ENCODE peak calls at places on chromosomes 11 and 22, in six cellular contexts. One of them, this sample, is unnamed.

GRCh38 chr22:41935015-41935908 is 8.7 kb upstream of the TNFRSF13C start:
- DNase-seq in CD8-positive, alpha-beta memory T cell: no peak
- DNase-seq in ACHN: no peak
- DNase-seq in mucosa of descending colon: no peak
- DNase-seq in HFF-Myc: no peak
- DNase-seq in colonic mucosa: no peak
- DNase-seq in this sample: no peak

GRCh38 chr11:57458410-57459111 is 1.8 kb upstream of the RTN4RL2 start:
- DNase-seq in CD8-positive, alpha-beta memory T cell: peak; percentile 37
- DNase-seq in ACHN: peak; percentile 17
- DNase-seq in mucosa of descending colon: peak; percentile 74
- DNase-seq in HFF-Myc: no peak
- DNase-seq in colonic mucosa: peak; percentile 74
- DNase-seq in this sample: peak; percentile 73

GRCh38 chr11:117175781-117176180 is 2.8 kb upstream of the SIDT2 start:
- DNase-seq in CD8-positive, alpha-beta memory T cell: no peak
- DNase-seq in ACHN: no peak
- DNase-seq in mucosa of descending colon: no peak
- DNase-seq in HFF-Myc: no peak
- DNase-seq in colonic mucosa: no peak
- DNase-seq in this sample: no peak

GRCh38 chr11:130115218-130115617 is 44.4 kb upstream of the ST14 start:
- DNase-seq in CD8-positive, alpha-beta memory T cell: no peak
- DNase-seq in ACHN: no peak
- DNase-seq in mucosa of descending colon: no peak
- DNase-seq in HFF-Myc: no peak
- DNase-seq in colonic mucosa: no peak
- DNase-seq in this sample: no peak

GRCh38 chr22:48238018-48238915 is 1475.8 kb downstream of the TBC1D22A start:
- DNase-seq in CD8-positive, alpha-beta memory T cell: no peak
- DNase-seq in ACHN: no peak
- DNase-seq in mucosa of descending colon: no peak
- DNase-seq in HFF-Myc: no peak
- DNase-seq in colonic mucosa: no peak
- DNase-seq in this sample: no peak

GRCh38 chr22:39594411-39594810 is 23.9 kb downstream of the CACNA1I start:
- DNase-seq in CD8-positive, alpha-beta memory T cell: no peak
- DNase-seq in ACHN: no peak
- DNase-seq in mucosa of descending colon: no peak
- DNase-seq in HFF-Myc: no peak
- DNase-seq in colonic mucosa: no peak
- DNase-seq in this sample: no peak

GRCh38 chr11:34791725-34792124 is 124.5 kb downstream of the APIP start:
- DNase-seq in CD8-positive, alpha-beta memory T cell: no peak
- DNase-seq in ACHN: no peak
- DNase-seq in mucosa of descending colon: no peak
- DNase-seq in HFF-Myc: no peak
- DNase-seq in colonic mucosa: no peak
- DNase-seq in this sample: no peak

GRCh38 chr22:19818264-19819208 is 36.1 kb downstream of the GNB1L start:
- DNase-seq in CD8-positive, alpha-beta memory T cell: no peak
- DNase-seq in ACHN: no peak
- DNase-seq in mucosa of descending colon: no peak
- DNase-seq in HFF-Myc: no peak
- DNase-seq in colonic mucosa: no peak
- DNase-seq in this sample: no peak

GRCh38 chr11:69878927-69879733 is 59.9 kb upstream of the FGF3 start:
- DNase-seq in CD8-positive, alpha-beta memory T cell: no peak
- DNase-seq in ACHN: no peak
- DNase-seq in mucosa of descending colon: peak; percentile 12
- DNase-seq in HFF-Myc: no peak
- DNase-seq in colonic mucosa: no peak
- DNase-seq in this sample: no peak

GRCh38 chr11:68950268-68950667 is 30.5 kb downstream of the MRGPRD start:
- DNase-seq in CD8-positive, alpha-beta memory T cell: no peak
- DNase-seq in ACHN: peak; percentile 13
- DNase-seq in mucosa of descending colon: no peak
- DNase-seq in HFF-Myc: peak; percentile 16
- DNase-seq in colonic mucosa: no peak
- DNase-seq in this sample: peak; percentile 28

GRCh38 chr11:119376197-119376847 is 5.2 kb downstream of the USP2 start:
- DNase-seq in CD8-positive, alpha-beta memory T cell: no peak
- DNase-seq in ACHN: no peak
- DNase-seq in mucosa of descending colon: no peak
- DNase-seq in HFF-Myc: no peak
- DNase-seq in colonic mucosa: no peak
- DNase-seq in this sample: peak; percentile 61

GRCh38 chr11:71342951-71343827 is 90.8 kb upstream of the SHANK2 start:
- DNase-seq in CD8-positive, alpha-beta memory T cell: no peak
- DNase-seq in ACHN: peak; percentile 72
- DNase-seq in mucosa of descending colon: peak; percentile 58
- DNase-seq in HFF-Myc: no peak
- DNase-seq in colonic mucosa: peak; percentile 55
- DNase-seq in this sample: peak; percentile 23

GRCh38 chr22:37880668-37881440 is 25.2 kb upstream of the MICALL1 start:
- DNase-seq in CD8-positive, alpha-beta memory T cell: no peak
- DNase-seq in ACHN: no peak
- DNase-seq in mucosa of descending colon: no peak
- DNase-seq in HFF-Myc: no peak
- DNase-seq in colonic mucosa: no peak
- DNase-seq in this sample: no peak

GRCh38 chr11:60125962-60126585 is 37.6 kb downstream of the MS4A2 start:
- DNase-seq in CD8-positive, alpha-beta memory T cell: no peak
- DNase-seq in ACHN: no peak
- DNase-seq in mucosa of descending colon: no peak
- DNase-seq in HFF-Myc: no peak
- DNase-seq in colonic mucosa: no peak
- DNase-seq in this sample: no peak

GRCh38 chr22:26713823-26714449 is 56.5 kb downstream of the MIAT start:
- DNase-seq in CD8-positive, alpha-beta memory T cell: no peak
- DNase-seq in ACHN: no peak
- DNase-seq in mucosa of descending colon: no peak
- DNase-seq in HFF-Myc: no peak
- DNase-seq in colonic mucosa: no peak
- DNase-seq in this sample: no peak

GRCh38 chr11:16226245-16226644 is 130.1 kb downstream of the SOX6 start:
- DNase-seq in CD8-positive, alpha-beta memory T cell: no peak
- DNase-seq in ACHN: peak; percentile 27
- DNase-seq in mucosa of descending colon: peak; percentile 74
- DNase-seq in HFF-Myc: peak; percentile 2
- DNase-seq in colonic mucosa: peak; percentile 89
- DNase-seq in this sample: no peak

GRCh38 chr11:95132956-95133355 is 43.3 kb downstream of the ENDOD1 start:
- DNase-seq in CD8-positive, alpha-beta memory T cell: no peak
- DNase-seq in ACHN: no peak
- DNase-seq in mucosa of descending colon: peak; percentile 42
- DNase-seq in HFF-Myc: no peak
- DNase-seq in colonic mucosa: peak; percentile 48
- DNase-seq in this sample: no peak

GRCh38 chr22:24486501-24486921 is 8.6 kb upstream of the UPB1 start:
- DNase-seq in CD8-positive, alpha-beta memory T cell: no peak
- DNase-seq in ACHN: peak; percentile 45
- DNase-seq in mucosa of descending colon: no peak
- DNase-seq in HFF-Myc: peak; percentile 52
- DNase-seq in colonic mucosa: no peak
- DNase-seq in this sample: no peak

GRCh38 chr11:56848105-56848809 is 99.8 kb upstream of the OR9G4 start:
- DNase-seq in CD8-positive, alpha-beta memory T cell: no peak
- DNase-seq in ACHN: no peak
- DNase-seq in mucosa of descending colon: no peak
- DNase-seq in HFF-Myc: no peak
- DNase-seq in colonic mucosa: no peak
- DNase-seq in this sample: no peak

GRCh38 chr11:65290448-65291165 is 24.1 kb upstream of the CDC42EP2 start:
- DNase-seq in CD8-positive, alpha-beta memory T cell: no peak
- DNase-seq in ACHN: no peak
- DNase-seq in mucosa of descending colon: peak; percentile 72
- DNase-seq in HFF-Myc: peak; percentile 89
- DNase-seq in colonic mucosa: peak; percentile 85
- DNase-seq in this sample: peak; percentile 95